ENCODE peak calls at places on chromosomes 1 and 21, in eight cellular contexts. V is endothelial cell, X is fibroblast of mammary gland, Q is glutamatergic neuron, Y is HCT116, L is fibroblast of lung, A is astrocyte of the spinal cord, U is Calu3. W is an unnamed sample.

GRCh38 chr1:101079341-101079740 is 53.8 kb upstream of the DPH5 start:
- DNase-seq in V (no peak), X (no peak), Q (no peak), Y (no peak), L (no peak), A (no peak), U (no peak), W (no peak)

GRCh38 chr21:43361493-43362296 is 65.2 kb downstream of the SIK1 start:
- DNase-seq in V (no peak), X (peak; percentile 33), Q (no peak), Y (no peak), L (no peak), A (peak; percentile 57), U (no peak), W (peak; percentile 64)

GRCh38 chr1:25427696-25428095 is 3.0 kb upstream of the MACO1 start:
- DNase-seq in V (no peak), X (peak; percentile 32), Q (no peak), Y (no peak), L (no peak), A (no peak), U (no peak), W (no peak)

GRCh38 chr1:173861731-173862145 is 6.1 kb downstream of the GAS5 start:
- DNase-seq in V (no peak), X (peak; percentile 37), Q (no peak), Y (no peak), L (no peak), A (no peak), U (no peak), W (no peak)

GRCh38 chr1:112974646-112975045 is 18.6 kb upstream of the SLC16A1 start:
- DNase-seq in V (no peak), X (no peak), Q (no peak), Y (no peak), L (no peak), A (no peak), U (no peak), W (no peak)

GRCh38 chr1:36306210-36306901 is at the start of gene SH3D21:
- DNase-seq in V (peak; percentile 56), X (peak; percentile 28), Q (peak; percentile 53), Y (no peak), L (no peak), A (peak; percentile 22), U (peak; percentile 65), W (no peak)

GRCh38 chr21:45073301-45074047 is 906 bp upstream of the ADARB1 start:
- DNase-seq in V (no peak), X (peak; percentile 19), Q (peak; percentile 45), Y (no peak), L (no peak), A (no peak), U (peak; percentile 19), W (no peak)

GRCh38 chr1:171233183-171233582 is 15.1 kb upstream of the FMO1 start:
- DNase-seq in V (no peak), X (no peak), Q (no peak), Y (no peak), L (no peak), A (no peak), U (no peak), W (no peak)

GRCh38 chr1:25737151-25737550 is 62.8 kb upstream of the SELENON start:
- DNase-seq in V (no peak), X (no peak), Q (peak; percentile 14), Y (no peak), L (no peak), A (no peak), U (no peak), W (no peak)

GRCh38 chr1:119774746-119775495 is 6.2 kb upstream of the HMGCS2 start:
- DNase-seq in V (no peak), X (no peak), Q (no peak), Y (no peak), L (no peak), A (no peak), U (no peak), W (no peak)

GRCh38 chr1:246794261-246795093 is 70.3 kb downstream of the SCCPDH start:
- DNase-seq in V (no peak), X (peak; percentile 60), Q (peak; percentile 73), Y (no peak), L (peak; percentile 6), A (no peak), U (no peak), W (no peak)

DNA sequence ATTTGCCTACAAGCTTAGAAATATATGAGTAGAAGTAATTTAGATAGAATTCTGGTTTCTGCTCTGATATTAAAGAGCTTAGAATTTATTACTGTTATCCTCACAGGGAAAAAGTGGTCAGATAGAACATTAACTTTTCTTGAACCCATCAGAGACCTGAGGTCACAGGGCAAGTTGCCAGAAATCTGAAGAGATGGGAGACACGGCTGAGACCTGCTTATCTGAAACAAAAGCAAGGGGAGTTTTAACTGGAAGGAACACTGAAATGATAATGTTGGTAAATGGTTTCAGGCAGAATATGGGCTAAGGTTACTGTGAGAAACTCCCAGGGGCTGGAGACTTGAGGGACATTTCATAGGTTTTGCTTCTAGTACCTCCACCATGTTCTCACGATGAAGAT is 27.9 kb upstream of the USP25 start:
- DNase-seq in V (no peak), X (no peak), Q (no peak), Y (no peak), L (no peak), A (no peak), U (no peak), W (no peak)
- TF ChIP-seq CTCF in V (no peak), X (no peak), Q (no peak), Y (no peak), L (no peak), A (no peak), U (no peak), W (no peak)

GRCh38 chr1:6183520-6183989 is 3.4 kb upstream of the CHD5 start:
- DNase-seq in V (no peak), X (no peak), Q (no peak), Y (no peak), L (no peak), A (no peak), U (no peak), W (no peak)

GRCh38 chr1:6184083-6184783 is 4.1 kb upstream of the CHD5 start:
- DNase-seq in V (no peak), X (peak; percentile 23), Q (no peak), Y (no peak), L (no peak), A (no peak), U (no peak), W (no peak)

GRCh38 chr1:6188466-6188865 is 8.3 kb upstream of the CHD5 start:
- DNase-seq in V (no peak), X (no peak), Q (no peak), Y (no peak), L (no peak), A (no peak), U (no peak), W (no peak)

GRCh38 chr1:6185151-6185550 is 5.0 kb upstream of the CHD5 start:
- DNase-seq in V (no peak), X (peak; percentile 45), Q (no peak), Y (no peak), L (peak; percentile 86), A (peak; percentile 43), U (no peak), W (no peak)

DNA sequence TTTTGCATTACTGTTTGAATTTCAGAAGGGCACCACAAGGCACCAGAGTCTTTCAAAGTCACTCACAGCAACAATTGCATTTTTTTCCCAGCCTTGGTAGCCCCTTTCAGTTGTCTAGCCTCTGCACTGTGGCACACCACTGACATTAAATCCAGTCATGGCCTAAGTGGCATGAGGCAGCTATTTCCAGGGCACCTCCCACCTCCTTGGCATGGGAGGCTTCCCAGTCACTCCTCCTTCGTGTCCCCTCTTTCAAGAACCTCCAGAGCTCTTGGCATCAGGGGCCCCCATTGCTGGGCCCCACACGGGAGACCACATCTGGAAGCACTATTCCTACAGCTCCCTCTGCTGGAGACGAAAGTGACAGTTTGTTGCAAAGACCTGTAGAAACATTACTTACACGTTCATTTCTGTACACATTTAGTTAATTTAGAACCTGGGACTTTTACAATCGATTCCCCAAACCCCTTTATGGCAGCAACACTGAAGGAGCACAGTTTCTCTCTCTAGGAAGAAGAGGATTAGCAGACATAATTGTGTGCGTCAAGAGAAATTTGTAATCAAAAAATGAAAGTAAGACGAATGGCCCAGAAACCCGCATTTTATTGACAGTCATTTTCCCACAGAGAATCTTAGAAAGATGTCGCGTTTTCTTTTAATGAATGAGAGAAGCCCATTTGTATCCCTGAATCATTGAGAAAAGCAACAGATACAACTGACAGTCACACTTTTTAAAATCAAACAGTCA is 5.7 kb upstream of the CHD5 start:
- DNase-seq in V (no peak), X (peak; percentile 57), Q (no peak), Y (no peak), L (peak; percentile 32), A (peak; percentile 32), U (no peak), W (no peak)
- TF ChIP-seq CTCF in V (peak; percentile 58), X (peak; percentile 51), Q (peak; percentile 57), Y (peak; percentile 70), L (peak; percentile 23), A (peak; percentile 64), U (no peak), W (peak; percentile 51)

GRCh38 chr1:52367272-52367671 is 1.3 kb upstream of the CC2D1B start:
- DNase-seq in V (no peak), X (no peak), Q (no peak), Y (no peak), L (no peak), A (no peak), U (no peak), W (no peak)

GRCh38 chr1:52364235-52364839 is 1.7 kb downstream of the CC2D1B start:
- DNase-seq in V (no peak), X (no peak), Q (no peak), Y (no peak), L (no peak), A (no peak), U (no peak), W (no peak)

GRCh38 chr1:52366517-52366827 is 467 bp upstream of the CC2D1B start:
- DNase-seq in V (no peak), X (no peak), Q (no peak), Y (no peak), L (no peak), A (no peak), U (no peak), W (no peak)

GRCh38 chr1:52365091-52365745 is 787 bp downstream of the CC2D1B start:
- DNase-seq in V (no peak), X (peak; percentile 79), Q (peak; percentile 36), Y (no peak), L (peak; percentile 68), A (peak; percentile 73), U (peak; percentile 65), W (peak; percentile 71)

GRCh38 chr1:52365746-52366516 is at the start of gene CC2D1B:
- DNase-seq in V (peak; percentile 100), X (peak; percentile 94), Q (peak; percentile 99), Y (peak; percentile 96), L (peak; percentile 96), A (peak; percentile 98), U (peak; percentile 100), W (peak; percentile 98)
- TF ChIP-seq CTCF in V (no peak), X (no peak), Q (peak; percentile 28), Y (no peak), L (no peak), A (no peak), U (peak; percentile 18), W (peak; percentile 15)

DNA sequence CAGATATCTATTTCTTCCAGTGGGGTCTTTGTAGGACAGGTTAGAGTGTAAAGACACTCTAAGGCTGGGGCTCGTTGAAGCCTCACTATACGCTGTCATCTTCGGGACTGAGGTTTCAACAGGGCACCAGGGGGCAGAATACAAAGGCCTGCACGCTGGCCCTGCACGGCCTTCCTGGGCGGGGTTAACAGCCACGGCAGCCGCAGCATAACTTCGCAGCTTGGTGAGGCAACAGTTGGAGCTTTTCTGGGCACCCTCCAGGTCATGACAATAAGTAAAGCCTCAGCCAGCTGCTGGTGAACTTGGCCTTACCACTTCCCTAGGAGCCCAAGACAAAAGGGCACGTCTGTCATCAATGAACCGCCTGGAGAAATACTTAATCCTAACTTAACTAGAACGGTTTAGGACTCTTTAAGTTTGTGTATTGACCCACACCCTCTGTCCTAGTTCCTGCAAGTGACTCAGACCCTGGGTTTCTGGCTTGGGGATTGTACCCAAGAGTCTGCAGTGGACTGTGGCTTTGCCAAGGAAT is 2.3 kb upstream of the RUNX1 start:
- DNase-seq in V (peak; percentile 73), X (peak; percentile 69), Q (peak; percentile 74), Y (peak; percentile 80), L (peak; percentile 90), A (peak; percentile 89), U (peak; percentile 88), W (peak; percentile 92)
- TF ChIP-seq CTCF in V (peak; percentile 53), X (peak; percentile 35), Q (peak; percentile 39), Y (peak; percentile 75), L (peak; percentile 60), A (peak; percentile 61), U (peak; percentile 64), W (peak; percentile 74)

W was measured in CD14-positive monocyte.